ENCODE peak calls at places on chromosomes 3 and 15, in nine cellular contexts. L is A549, U is upper lobe of right lung, B is endodermal cell, W is body of pancreas, D is testis, N is hepatocyte, E is stomach, H is esophagus squamous epithelium. J is an unnamed sample.

GRCh38 chr3:12471228-12471627 is 13.1 kb upstream of the TSEN2 start:
- DNase-seq in U (no peak), E (no peak), W (no peak), L (peak), D (no peak), B (peak), N (peak), H (no peak), J (no peak)

GRCh38 chr3:185658504-185658912 is 72.4 kb downstream of the SENP2 start:
- DNase-seq in B (no peak), D (peak), W (no peak), H (no peak), L (peak), N (peak), E (peak), U (peak), J (peak)

GRCh38 chr15:94206463-94207167 is 24.7 kb upstream of the MCTP2 start:
- DNase-seq in B (no peak), W (no peak), H (no peak), U (no peak), D (no peak), E (no peak), L (no peak), N (no peak), J (peak)

GRCh38 chr3:50675179-50676030 is 678 bp downstream of the DOCK3 start:
- DNase-seq in L (no peak), B (peak), E (no peak), W (peak), N (peak), D (peak), H (no peak), U (peak), J (no peak)

GRCh38 chr3:196235452-196236122 is 19.3 kb downstream of the SLC51A start:
- DNase-seq in L (no peak), N (no peak), W (no peak), E (no peak), B (no peak), H (no peak), D (peak), U (no peak), J (no peak)

GRCh38 chr3:49930241-49930690 is 655 bp upstream of the MON1A start:
- DNase-seq in B (peak), D (no peak), W (no peak), H (no peak), L (no peak), N (no peak), E (no peak), U (no peak), J (no peak)

GRCh38 chr15:85580914-85581313 is 200.5 kb downstream of the AKAP13 start:
- DNase-seq in D (no peak), W (peak), L (peak), H (no peak), E (peak), B (no peak), U (peak), N (no peak), J (no peak)

GRCh38 chr3:264394-265156 is 68.0 kb downstream of the CHL1 start:
- DNase-seq in H (no peak), D (no peak), U (no peak), N (peak), L (peak), B (no peak), W (peak), E (no peak), J (peak)

GRCh38 chr3:59680916-59681315 is 631.1 kb upstream of the CFAP20DC start:
- DNase-seq in D (no peak), W (no peak), L (no peak), H (no peak), B (no peak), N (no peak), U (no peak), E (no peak), J (no peak)

GRCh38 chr15:66737243-66738010 is 35.4 kb downstream of the SMAD6 start:
- DNase-seq in U (peak), W (no peak), N (no peak), L (no peak), D (no peak), H (no peak), B (no peak), E (no peak), J (no peak)

GRCh38 chr3:184814214-184814613 is 2.2 kb downstream of the VPS8 start:
- DNase-seq in W (no peak), E (no peak), D (no peak), B (no peak), U (no peak), H (no peak), L (no peak), N (no peak), J (no peak)

GRCh38 chr3:60743631-60744164 is 507.6 kb downstream of the FHIT start:
- DNase-seq in N (no peak), B (peak), L (no peak), H (no peak), D (no peak), E (no peak), W (no peak), U (no peak), J (no peak)

GRCh38 chr3:188268336-188268735 is 114.4 kb downstream of the LPP start:
- DNase-seq in D (no peak), L (no peak), H (no peak), B (no peak), E (no peak), U (no peak), W (no peak), N (no peak), J (no peak)

GRCh38 chr15:71362556-71362955 is 247.3 kb downstream of the THSD4 start:
- DNase-seq in D (no peak), L (no peak), B (peak), W (no peak), E (no peak), N (no peak), H (no peak), U (no peak), J (no peak)

GRCh38 chr3:52490938-52491526 is 4.1 kb upstream of the STAB1 start:
- DNase-seq in H (no peak), E (no peak), U (no peak), W (no peak), N (no peak), L (no peak), D (no peak), B (no peak), J (peak)

GRCh38 chr3:31550452-31551251 is 17.9 kb downstream of the STT3B start:
- DNase-seq in H (no peak), N (peak), E (no peak), W (no peak), B (no peak), L (peak), U (no peak), D (no peak), J (no peak)

GRCh38 chr3:94413721-94414106 is 350.9 kb downstream of the NSUN3 start:
- DNase-seq in D (no peak), H (no peak), W (no peak), B (no peak), E (no peak), U (no peak), N (no peak), L (no peak), J (no peak)

GRCh38 chr3:157532529-157533297 is 29.5 kb upstream of the VEPH1 start:
- DNase-seq in D (no peak), B (peak), E (no peak), H (no peak), L (peak), U (no peak), W (no peak), N (peak), J (peak)

GRCh38 chr3:105801397-105801796 is 67.4 kb downstream of the CBLB start:
- DNase-seq in W (no peak), N (no peak), U (no peak), L (no peak), B (no peak), H (no peak), E (no peak), D (no peak), J (no peak)

GRCh38 chr3:32456429-32457130 is 46.1 kb downstream of the CMTM6 start:
- DNase-seq in E (no peak), H (no peak), W (no peak), L (no peak), D (no peak), B (peak), U (no peak), N (no peak), J (no peak)

GRCh38 chr15:79003896-79004295 is 59.0 kb upstream of the CTSH start:
- DNase-seq in B (no peak), W (no peak), U (no peak), E (no peak), L (no peak), D (no peak), H (no peak), N (no peak), J (no peak)

GRCh38 chr3:161273589-161274218 is 52.6 kb downstream of the NMD3 start:
- DNase-seq in D (peak), B (no peak), H (no peak), N (peak), U (no peak), L (peak), E (no peak), W (peak), J (no peak)

GRCh38 chr3:40191850-40192448 is 117.6 kb upstream of the EIF1B start:
- DNase-seq in E (peak), W (peak), H (no peak), B (peak), U (no peak), L (peak), N (peak), D (peak), J (no peak)

GRCh38 chr3:150309557-150309956 is 98.5 kb upstream of the TSC22D2 start:
- DNase-seq in B (no peak), W (no peak), L (peak), U (no peak), H (no peak), E (no peak), N (no peak), D (no peak), J (no peak)

GRCh38 chr15:69704229-69704628 is 251.6 kb downstream of the RPLP1 start:
- DNase-seq in E (no peak), L (no peak), U (no peak), D (no peak), B (no peak), N (no peak), H (no peak), W (no peak), J (no peak)

GRCh38 chr3:143280984-143281383 is 161.4 kb downstream of the CHST2 start:
- DNase-seq in E (no peak), H (no peak), D (no peak), N (no peak), B (no peak), W (no peak), U (no peak), L (no peak), J (no peak)

GRCh38 chr3:139118835-139119234 is 74.1 kb upstream of the PRR23C start:
- DNase-seq in D (no peak), L (no peak), H (no peak), N (no peak), E (no peak), B (no peak), W (no peak), U (no peak), J (no peak)

GRCh38 chr15:67922971-67923646 is 83.3 kb upstream of the RNU6-1 start:
- DNase-seq in E (no peak), B (no peak), W (no peak), L (no peak), N (no peak), H (no peak), D (no peak), U (no peak), J (no peak)

GRCh38 chr15:79218588-79219200 is 63.8 kb upstream of the ANKRD34C start:
- DNase-seq in D (no peak), L (peak), B (no peak), E (no peak), U (no peak), W (no peak), H (no peak), N (no peak), J (no peak)

GRCh38 chr3:179973931-179974361 is 62.8 kb downstream of the PEX5L start:
- DNase-seq in U (no peak), E (no peak), D (peak), L (no peak), N (peak), H (no peak), W (no peak), B (peak), J (no peak)

GRCh38 chr15:45521596-45522167 is 873 bp downstream of the SLC30A4 start:
- DNase-seq in U (no peak), N (peak), E (no peak), H (no peak), B (no peak), L (peak), W (no peak), D (no peak), J (no peak)

GRCh38 chr3:57815034-57815433 is 58.9 kb downstream of the SLMAP start:
- DNase-seq in W (no peak), N (no peak), E (no peak), H (no peak), U (no peak), D (no peak), B (no peak), L (no peak), J (no peak)

GRCh38 chr15:83858820-83859505 is 205.0 kb downstream of the ADAMTSL3 start:
- DNase-seq in N (no peak), W (no peak), U (no peak), H (no peak), E (no peak), B (no peak), L (no peak), D (no peak), J (no peak)

GRCh38 chr3:24368605-24369004 is 126.0 kb downstream of the THRB start:
- DNase-seq in L (no peak), E (no peak), U (no peak), W (no peak), D (no peak), B (no peak), H (no peak), N (no peak), J (no peak)

GRCh38 chr15:29695486-29696167 is 126.6 kb downstream of the TJP1 start:
- DNase-seq in L (peak), B (peak), H (no peak), E (no peak), D (peak), W (no peak), N (no peak), U (no peak), J (no peak)
- TF ChIP-seq CTCF in L (peak), B (peak), H (no peak), E (no peak), D (no peak), W (no peak), N (no peak), U (no peak), J (no peak)

GRCh38 chr15:55589297-55589696 is 1.2 kb upstream of the PYGO1 start:
- DNase-seq in L (no peak), W (no peak), U (no peak), N (peak), D (no peak), E (no peak), B (no peak), H (no peak), J (no peak)
- H3K4me3 ChIP-seq in L (peak), W (no peak), U (peak), N (peak), D (peak), E (no peak), B (peak), H (peak), J (no peak)

GRCh38 chr3:194985031-194985578 is 285.9 kb downstream of the XXYLT1 start:
- DNase-seq in B (peak), L (no peak), D (peak), W (peak), E (peak), U (peak), N (peak), H (peak), J (no peak)
- TF ChIP-seq CTCF in B (peak), L (no peak), D (no peak), W (peak), E (no peak), U (peak), N (peak), H (peak), J (peak)

GRCh38 chr15:65246939-65247338 is 35.7 kb upstream of the CILP start:
- DNase-seq in D (no peak), W (no peak), E (no peak), N (no peak), B (no peak), H (no peak), L (no peak), U (no peak), J (no peak)

GRCh38 chr15:65246026-65246714 is 34.9 kb upstream of the CILP start:
- DNase-seq in U (no peak), B (no peak), H (no peak), D (no peak), E (no peak), L (no peak), N (no peak), W (no peak), J (no peak)

GRCh38 chr15:65248506-65248905 is 37.2 kb upstream of the CILP start:
- DNase-seq in E (no peak), D (no peak), N (no peak), H (no peak), L (no peak), W (no peak), U (no peak), B (no peak), J (no peak)

GRCh38 chr15:65244638-65245037 is 33.4 kb upstream of the CILP start:
- DNase-seq in H (no peak), N (no peak), L (no peak), W (no peak), D (no peak), E (no peak), U (no peak), B (no peak), J (no peak)

GRCh38 chr15:65245096-65245849 is 34.0 kb upstream of the CILP start:
- DNase-seq in W (peak), L (no peak), B (no peak), D (peak), E (no peak), N (peak), U (no peak), H (no peak), J (peak)
- H3K4me3 ChIP-seq in W (no peak), L (no peak), B (no peak), D (no peak), E (no peak), N (no peak), U (no peak), H (no peak), J (no peak)